ENCODE peak calls at places on chromosomes 7 and 10, in ten cellular contexts. F is astrocyte, U is cardiac muscle cell, X is GM12878, Y is fibroblast of pulmonary artery, T is lower lobe of right lung, O is heart left ventricle, E is IMR-90, G is colonic mucosa, J is psoas muscle. Z is an unnamed sample.

GRCh38 chr10:133260895-133261725 is 15.6 kb downstream of the ADAM8 start:
- DNase-seq in F (no peak), U (peak; percentile 49), X (no peak), Y (no peak), T (peak; percentile 85), O (peak; percentile 55), E (no peak), G (peak; percentile 64), J (peak; percentile 82), Z (peak; percentile 70)

GRCh38 chr7:157397751-157398691 is 61.2 kb downstream of the DNAJB6 start:
- DNase-seq in F (peak; percentile 64), U (peak; percentile 69), X (no peak), Y (peak; percentile 89), T (peak; percentile 58), O (peak; percentile 72), E (peak; percentile 81), G (peak; percentile 34), J (peak; percentile 87), Z (no peak)

GRCh38 chr10:3330687-3331086 is 158.1 kb upstream of the PITRM1 start:
- DNase-seq in F (peak; percentile 76), U (no peak), X (no peak), Y (peak; percentile 35), T (peak; percentile 80), O (no peak), E (peak; percentile 83), G (no peak), J (peak; percentile 59), Z (no peak)

GRCh38 chr10:83585686-83586085 is 553.6 kb upstream of the GHITM start:
- DNase-seq in F (peak; percentile 59), U (no peak), X (no peak), Y (no peak), T (no peak), O (no peak), E (no peak), G (no peak), J (no peak), Z (no peak)

GRCh38 chr7:92421676-92422435 is 25.4 kb upstream of the GATAD1 start:
- DNase-seq in F (no peak), U (peak; percentile 73), X (no peak), Y (peak; percentile 17), T (no peak), O (no peak), E (peak; percentile 15), G (peak; percentile 23), J (no peak), Z (no peak)

GRCh38 chr7:16993543-16993942 is 111.8 kb upstream of the AGR3 start:
- DNase-seq in F (no peak), U (no peak), X (no peak), Y (no peak), T (no peak), O (no peak), E (no peak), G (no peak), J (no peak), Z (no peak)

GRCh38 chr7:28984631-28985030 is 26.5 kb upstream of the TRIL start:
- DNase-seq in F (peak; percentile 87), U (no peak), X (no peak), Y (peak; percentile 86), T (peak; percentile 53), O (peak; percentile 53), E (peak; percentile 85), G (peak; percentile 31), J (peak; percentile 61), Z (no peak)

GRCh38 chr7:31883761-31884164 is 186.4 kb downstream of the PDE1C start:
- DNase-seq in F (peak; percentile 78), U (no peak), X (no peak), Y (peak; percentile 70), T (no peak), O (no peak), E (peak; percentile 64), G (no peak), J (no peak), Z (peak; percentile 49)

GRCh38 chr10:117143424-117143823 is 5.4 kb upstream of the VAX1 start:
- DNase-seq in F (no peak), U (no peak), X (no peak), Y (no peak), T (no peak), O (no peak), E (no peak), G (no peak), J (no peak), Z (no peak)

GRCh38 chr10:88389456-88389855 is 193.7 kb downstream of the RNLS start:
- DNase-seq in F (no peak), U (peak; percentile 49), X (peak; percentile 41), Y (peak; percentile 82), T (no peak), O (peak; percentile 40), E (peak; percentile 73), G (peak; percentile 68), J (no peak), Z (no peak)

GRCh38 chr7:101947899-101948298 is 130.5 kb downstream of the CUX1 start:
- DNase-seq in F (peak; percentile 47), U (peak; percentile 80), X (no peak), Y (peak; percentile 44), T (no peak), O (peak; percentile 85), E (no peak), G (no peak), J (peak; percentile 83), Z (no peak)

GRCh38 chr7:79227035-79227434 is 226.4 kb downstream of the MAGI2 start:
- DNase-seq in F (peak; percentile 32), U (no peak), X (no peak), Y (no peak), T (no peak), O (no peak), E (peak; percentile 67), G (no peak), J (no peak), Z (no peak)

GRCh38 chr7:55254242-55254595 is 110.9 kb upstream of the LANCL2 start:
- DNase-seq in F (no peak), U (no peak), X (no peak), Y (no peak), T (no peak), O (no peak), E (no peak), G (peak; percentile 26), J (no peak), Z (no peak)

GRCh38 chr7:53358301-53358700 is 322.9 kb downstream of the POM121L12 start:
- DNase-seq in F (no peak), U (no peak), X (no peak), Y (no peak), T (no peak), O (no peak), E (no peak), G (no peak), J (no peak), Z (no peak)
- TF ChIP-seq CTCF in F (no peak), U (no peak), X (no peak), Y (no peak), T (no peak), O (no peak), E (no peak), G (no peak), J (no peak), Z (no peak)

DNA sequence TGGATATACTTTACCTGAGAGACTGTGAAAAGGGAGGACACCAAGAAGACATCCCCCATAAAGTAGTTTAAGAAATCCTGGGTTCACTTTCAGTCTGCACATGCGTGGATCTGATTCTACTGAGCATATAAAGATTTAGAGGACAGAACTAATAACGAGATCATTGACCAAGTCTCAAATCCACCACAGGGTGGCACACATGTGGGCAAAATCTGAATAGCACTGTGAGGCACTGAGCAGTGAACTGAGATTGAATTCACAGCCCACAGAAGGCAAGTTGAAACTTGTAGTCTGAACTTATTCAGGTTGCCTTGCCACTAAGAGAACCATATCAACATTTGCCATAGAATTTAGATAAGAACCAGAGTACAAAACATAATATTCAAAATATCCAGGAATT is 818.6 kb downstream of the GRID1 start:
- DNase-seq in F (peak; percentile 21), U (peak; percentile 57), X (peak; percentile 35), Y (peak; percentile 24), T (no peak), O (no peak), E (no peak), G (peak; percentile 36), J (no peak), Z (peak; percentile 85)
- TF ChIP-seq CTCF in F (peak; percentile 37), U (no peak), X (peak; percentile 47), Y (peak; percentile 14), T (peak; percentile 27), O (peak; percentile 32), E (no peak), G (peak; percentile 41), J (peak; percentile 31), Z (peak; percentile 80)

GRCh38 chr7:142939226-142939910 is at the start of gene LLCFC1:
- DNase-seq in F (no peak), U (peak; percentile 22), X (no peak), Y (no peak), T (no peak), O (no peak), E (no peak), G (no peak), J (no peak), Z (no peak)
- TF ChIP-seq CTCF in F (no peak), U (no peak), X (peak; percentile 26), Y (no peak), T (no peak), O (no peak), E (no peak), G (no peak), J (no peak), Z (no peak)

DNA sequence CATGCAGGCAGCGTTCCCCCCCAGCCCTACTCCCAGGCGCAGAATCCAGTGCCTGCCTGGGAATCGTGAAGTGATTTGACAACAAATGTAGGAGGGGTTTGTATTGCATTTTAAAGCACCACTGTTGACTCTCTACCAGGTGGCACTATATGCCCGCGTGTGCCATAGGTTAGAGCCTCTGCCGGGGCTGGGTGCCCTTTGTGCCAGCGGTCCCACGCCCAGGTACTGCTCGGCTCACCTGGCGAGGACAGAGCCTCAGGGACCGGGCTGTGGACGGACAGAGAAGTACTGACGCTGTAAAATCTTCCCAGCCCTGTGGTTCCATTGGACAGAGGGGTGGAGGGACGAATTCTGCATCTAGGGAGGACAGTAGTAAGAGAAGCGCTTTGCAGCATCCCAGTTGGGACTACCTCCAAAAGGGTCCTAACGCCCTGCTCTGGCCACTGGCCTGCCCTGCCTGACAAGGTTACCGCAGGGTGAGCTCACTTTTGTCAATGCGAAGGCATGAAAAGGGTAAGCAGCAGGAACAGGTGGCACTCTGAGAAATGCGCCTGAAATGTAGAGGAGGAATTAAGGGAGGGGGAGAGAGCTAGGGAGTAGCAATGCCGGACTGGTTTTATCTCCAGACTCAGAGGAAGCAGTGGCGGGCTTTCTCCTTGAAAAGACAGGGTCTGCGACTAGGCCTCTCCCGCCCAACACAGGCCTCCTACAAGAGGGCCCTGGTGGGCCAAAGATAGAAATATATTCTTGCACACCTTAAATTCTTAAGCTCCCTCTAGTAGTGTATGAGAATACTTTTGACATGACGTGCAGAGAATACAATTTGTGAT is 858 bp upstream of the CACNA2D1 start:
- DNase-seq in F (no peak), U (peak; percentile 28), X (no peak), Y (peak; percentile 10), T (no peak), O (no peak), E (no peak), G (peak; percentile 21), J (no peak), Z (no peak)
- TF ChIP-seq CTCF in F (no peak), U (no peak), X (no peak), Y (no peak), T (no peak), O (no peak), E (no peak), G (no peak), J (no peak), Z (peak; percentile 20)

Z was measured in dorsolateral prefrontal cortex.